ENCODE peak calls at places on chromosomes 3 and 15, in eight cellular contexts. Q is psoas muscle, C is neural crest cell, H is ovary, S is AG09319, T is WTC11, F is GM13976, G is upper lobe of right lung. K is an unnamed sample.

GRCh38 chr3:100001514-100002270 is 112.6 kb downstream of the FILIP1L start:
- DNase-seq in Q (no peak), C (no peak), H (no peak), S (no peak), T (no peak), F (no peak), G (no peak), K (no peak)

GRCh38 chr3:154148541-154148940 is 27.4 kb downstream of the ARHGEF26 start:
- DNase-seq in Q (no peak), C (no peak), H (no peak), S (no peak), T (no peak), F (no peak), G (no peak), K (no peak)

GRCh38 chr15:50380089-50380488 is 25.1 kb upstream of the GABPB1 start:
- DNase-seq in Q (no peak), C (no peak), H (no peak), S (no peak), T (no peak), F (no peak), G (no peak), K (no peak)

GRCh38 chr3:16506884-16507409 is 6.6 kb downstream of the RFTN1 start:
- DNase-seq in Q (no peak), C (no peak), H (no peak), S (no peak), T (no peak), F (no peak), G (no peak), K (no peak)

GRCh38 chr3:52310861-52311566 is 5.1 kb upstream of the DNAH1 start:
- DNase-seq in Q (no peak), C (no peak), H (no peak), S (no peak), T (no peak), F (peak; percentile 87), G (no peak), K (peak; percentile 81)

GRCh38 chr3:132394334-132394733 is 23.0 kb upstream of the DNAJC13 start:
- DNase-seq in Q (peak; percentile 49), C (no peak), H (no peak), S (peak; percentile 65), T (no peak), F (no peak), G (no peak), K (no peak)

GRCh38 chr3:50245831-50246516 is 10.0 kb downstream of the GNAI2 start:
- DNase-seq in Q (peak; percentile 96), C (peak; percentile 98), H (peak; percentile 92), S (no peak), T (peak; percentile 98), F (peak; percentile 89), G (peak; percentile 95), K (peak; percentile 82)

GRCh38 chr3:134618986-134619615 is 31.7 kb downstream of the KY start:
- DNase-seq in Q (no peak), C (no peak), H (no peak), S (no peak), T (no peak), F (no peak), G (no peak), K (no peak)

GRCh38 chr15:100902436-100903190 is 16.5 kb upstream of the LRRK1 start:
- DNase-seq in Q (peak; percentile 89), C (no peak), H (peak; percentile 90), S (peak; percentile 67), T (no peak), F (peak; percentile 21), G (peak; percentile 83), K (no peak)

GRCh38 chr3:130821821-130822220 is 72.1 kb upstream of the ATP2C1 start:
- DNase-seq in Q (no peak), C (no peak), H (no peak), S (no peak), T (no peak), F (no peak), G (no peak), K (no peak)

GRCh38 chr15:35448294-35448693 is 97.7 kb downstream of the DPH6 start:
- DNase-seq in Q (no peak), C (no peak), H (no peak), S (no peak), T (no peak), F (no peak), G (no peak), K (no peak)

GRCh38 chr3:168116279-168116678 is 20.6 kb upstream of the GOLIM4 start:
- DNase-seq in Q (peak; percentile 62), C (no peak), H (no peak), S (peak; percentile 19), T (no peak), F (no peak), G (peak; percentile 67), K (no peak)

GRCh38 chr15:31083394-31083790 is 18.1 kb downstream of the TRPM1 start:
- DNase-seq in Q (no peak), C (no peak), H (no peak), S (no peak), T (no peak), F (no peak), G (no peak), K (no peak)

GRCh38 chr3:14296352-14296751 is 106.1 kb upstream of the SLC6A6 start:
- DNase-seq in Q (no peak), C (no peak), H (no peak), S (no peak), T (peak; percentile 3), F (no peak), G (no peak), K (no peak)
- TF ChIP-seq CTCF in Q (no peak), C (no peak), H (no peak), S (no peak), T (no peak), F (no peak), G (no peak), K (no peak)

DNA sequence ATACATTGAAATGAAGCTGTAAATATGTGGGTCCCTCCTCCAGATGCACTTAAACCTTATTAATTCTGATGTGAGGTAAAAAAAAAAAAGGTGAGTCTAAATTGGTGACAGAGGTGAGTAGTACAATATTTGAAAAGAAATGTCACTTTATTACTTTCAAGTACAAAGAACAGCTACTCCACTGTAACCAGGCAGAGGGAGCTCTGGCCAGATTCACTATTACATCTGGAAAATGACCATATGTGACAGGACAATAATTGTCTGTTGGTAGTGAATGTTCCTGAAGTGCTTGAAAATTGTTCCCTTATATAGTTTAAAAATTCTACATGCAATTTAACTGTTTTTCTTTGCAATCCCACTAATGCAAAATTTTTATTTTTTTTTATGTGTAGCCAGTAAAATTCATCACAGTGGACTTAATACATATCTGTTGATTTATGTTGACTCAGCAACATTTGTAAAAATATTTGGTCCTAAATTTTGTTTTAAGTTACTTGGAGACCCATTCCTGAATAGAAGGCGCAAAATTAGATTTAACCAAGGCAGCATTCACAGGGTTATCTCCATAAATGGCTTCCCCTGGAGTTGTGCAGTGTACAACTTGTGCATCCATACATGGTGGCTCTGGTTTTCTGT is 231.9 kb upstream of the TBC1D5 start:
- DNase-seq in Q (no peak), C (no peak), H (no peak), S (no peak), T (no peak), F (no peak), G (no peak), K (no peak)
- TF ChIP-seq CTCF in Q (no peak), C (peak; percentile 43), H (no peak), S (peak; percentile 29), T (no peak), F (no peak), G (no peak), K (no peak)

GRCh38 chr15:40739854-40740253 is 15.2 kb downstream of the RMDN3 start:
- DNase-seq in Q (no peak), C (no peak), H (no peak), S (no peak), T (no peak), F (no peak), G (no peak), K (no peak)
- TF ChIP-seq CTCF in Q (no peak), C (no peak), H (no peak), S (no peak), T (no peak), F (no peak), G (no peak), K (no peak)

DNA sequence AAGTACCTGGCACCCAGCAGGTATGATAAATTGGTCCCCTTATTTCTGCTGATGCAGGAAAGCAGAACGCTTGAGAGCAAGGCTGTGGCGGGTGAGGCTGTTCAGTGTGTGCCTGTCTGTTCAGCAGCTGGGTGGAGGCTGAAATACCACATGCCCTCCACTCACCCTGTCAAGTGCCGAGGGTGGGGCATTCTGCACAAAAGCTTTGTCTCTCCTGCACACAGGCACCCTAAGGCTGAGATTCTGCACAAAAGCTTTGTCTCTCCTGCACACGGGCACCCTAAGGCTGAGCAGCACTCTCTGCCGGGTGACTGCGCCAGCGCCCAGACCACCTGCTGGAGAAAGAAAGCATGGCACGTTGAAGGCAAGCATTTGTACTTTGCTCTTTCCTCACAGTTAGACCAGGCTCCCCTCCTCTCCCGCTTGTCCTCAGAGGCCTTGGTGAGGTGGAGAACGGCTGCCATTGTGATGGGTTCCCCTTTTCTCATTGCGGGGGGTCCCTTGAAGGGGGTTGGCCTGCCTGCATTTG is 97.5 kb downstream of the BDH1 start:
- DNase-seq in Q (no peak), C (no peak), H (no peak), S (no peak), T (no peak), F (peak; percentile 44), G (peak; percentile 68), K (no peak)
- TF ChIP-seq CTCF in Q (no peak), C (peak; percentile 49), H (no peak), S (peak; percentile 20), T (no peak), F (no peak), G (peak; percentile 43), K (no peak)

GRCh38 chr15:61112231-61112630 is 116.9 kb downstream of the RORA start:
- DNase-seq in Q (no peak), C (peak; percentile 3), H (no peak), S (no peak), T (peak; percentile 42), F (no peak), G (no peak), K (no peak)
- TF ChIP-seq CTCF in Q (no peak), C (peak; percentile 31), H (no peak), S (no peak), T (no peak), F (no peak), G (no peak), K (no peak)

K was measured in GM20000.